ENCODE peak calls at places on chromosomes 7 and 10, in eight cellular contexts. S, A, L, U, H, C, P and B are unnamed samples.
A peak's percentile ranks its signal among the peaks of the same experiment; 100 is the strongest.

GRCh38 chr7:132757778-132758177 is 181.5 kb upstream of the PLXNA4 start:
- DNase-seq in S (no peak), A (no peak), L (no peak), U (no peak), H (no peak), C (no peak), P (no peak), B (no peak)

GRCh38 chr7:142997590-142997989 is 29.3 kb downstream of the OR9A2 start:
- DNase-seq in S (no peak), A (no peak), L (no peak), U (no peak), H (no peak), C (no peak), P (no peak), B (no peak)

GRCh38 chr10:43913676-43914235 is 265.1 kb upstream of the ZNF32 start:
- DNase-seq in S (no peak), A (no peak), L (no peak), U (no peak), H (no peak), C (no peak), P (no peak), B (no peak)

GRCh38 chr7:136053689-136054485 is 76.7 kb upstream of the MTPN start:
- DNase-seq in S (no peak), A (no peak), L (no peak), U (no peak), H (no peak), C (no peak), P (no peak), B (no peak)

GRCh38 chr7:155255071-155255470 is 42.6 kb upstream of the INSIG1 start:
- DNase-seq in S (no peak), A (no peak), L (no peak), U (no peak), H (no peak), C (no peak), P (no peak), B (no peak)

GRCh38 chr7:106345421-106346166 is 60.8 kb upstream of the NAMPT start:
- DNase-seq in S (peak; percentile 61), A (no peak), L (no peak), U (no peak), H (no peak), C (no peak), P (no peak), B (no peak)

GRCh38 chr10:117016271-117016670 is 11.3 kb upstream of the SHTN1 start:
- DNase-seq in S (no peak), A (no peak), L (no peak), U (no peak), H (no peak), C (no peak), P (no peak), B (no peak)

GRCh38 chr10:69176823-69177222 is 3.2 kb upstream of the SUPV3L1 start:
- DNase-seq in S (no peak), A (no peak), L (no peak), U (no peak), H (no peak), C (no peak), P (no peak), B (no peak)

GRCh38 chr10:97792058-97792721 is 20.4 kb upstream of the SFRP5 start:
- DNase-seq in S (peak; percentile 46), A (peak; percentile 75), L (peak; percentile 61), U (no peak), H (peak; percentile 76), C (peak; percentile 40), P (peak; percentile 73), B (peak; percentile 36)

GRCh38 chr10:11237571-11237970 is 219.9 kb downstream of the CELF2 start:
- DNase-seq in S (no peak), A (no peak), L (no peak), U (no peak), H (no peak), C (no peak), P (no peak), B (no peak)

GRCh38 chr7:158018061-158018796 is 569.4 kb downstream of the PTPRN2 start:
- DNase-seq in S (no peak), A (peak; percentile 23), L (no peak), U (no peak), H (no peak), C (no peak), P (no peak), B (no peak)

GRCh38 chr10:79397575-79398303 is 47.7 kb downstream of the ZCCHC24 start:
- DNase-seq in S (peak; percentile 35), A (no peak), L (no peak), U (no peak), H (no peak), C (no peak), P (no peak), B (peak; percentile 64)

GRCh38 chr10:51685768-51686167 is 13.6 kb downstream of the CSTF2T start:
- DNase-seq in S (no peak), A (no peak), L (no peak), U (no peak), H (no peak), C (no peak), P (no peak), B (no peak)

GRCh38 chr7:103425177-103425576 is 20.8 kb downstream of the SLC26A5 start:
- DNase-seq in S (no peak), A (no peak), L (no peak), U (no peak), H (no peak), C (no peak), P (no peak), B (no peak)

GRCh38 chr7:100575206-100575631 is 1.5 kb upstream of the SAP25 start:
- DNase-seq in S (no peak), A (no peak), L (no peak), U (no peak), H (no peak), C (no peak), P (peak; percentile 49), B (no peak)

GRCh38 chr7:12080006-12080405 is 131.1 kb upstream of the TMEM106B start:
- DNase-seq in S (no peak), A (no peak), L (no peak), U (no peak), H (no peak), C (no peak), P (no peak), B (no peak)

GRCh38 chr10:33337335-33337854 is 2.9 kb upstream of the NRP1 start:
- DNase-seq in S (peak; percentile 68), A (no peak), L (no peak), U (no peak), H (no peak), C (no peak), P (no peak), B (peak; percentile 49)

GRCh38 chr10:131686781-131687419 is 213.9 kb upstream of the PPP2R2D start:
- DNase-seq in S (no peak), A (no peak), L (no peak), U (no peak), H (no peak), C (no peak), P (no peak), B (no peak)

GRCh38 chr10:29642996-29643395 is 8.2 kb upstream of the SVIL start:
- DNase-seq in S (peak; percentile 87), A (no peak), L (no peak), U (no peak), H (peak; percentile 83), C (no peak), P (no peak), B (peak; percentile 65)

DNA sequence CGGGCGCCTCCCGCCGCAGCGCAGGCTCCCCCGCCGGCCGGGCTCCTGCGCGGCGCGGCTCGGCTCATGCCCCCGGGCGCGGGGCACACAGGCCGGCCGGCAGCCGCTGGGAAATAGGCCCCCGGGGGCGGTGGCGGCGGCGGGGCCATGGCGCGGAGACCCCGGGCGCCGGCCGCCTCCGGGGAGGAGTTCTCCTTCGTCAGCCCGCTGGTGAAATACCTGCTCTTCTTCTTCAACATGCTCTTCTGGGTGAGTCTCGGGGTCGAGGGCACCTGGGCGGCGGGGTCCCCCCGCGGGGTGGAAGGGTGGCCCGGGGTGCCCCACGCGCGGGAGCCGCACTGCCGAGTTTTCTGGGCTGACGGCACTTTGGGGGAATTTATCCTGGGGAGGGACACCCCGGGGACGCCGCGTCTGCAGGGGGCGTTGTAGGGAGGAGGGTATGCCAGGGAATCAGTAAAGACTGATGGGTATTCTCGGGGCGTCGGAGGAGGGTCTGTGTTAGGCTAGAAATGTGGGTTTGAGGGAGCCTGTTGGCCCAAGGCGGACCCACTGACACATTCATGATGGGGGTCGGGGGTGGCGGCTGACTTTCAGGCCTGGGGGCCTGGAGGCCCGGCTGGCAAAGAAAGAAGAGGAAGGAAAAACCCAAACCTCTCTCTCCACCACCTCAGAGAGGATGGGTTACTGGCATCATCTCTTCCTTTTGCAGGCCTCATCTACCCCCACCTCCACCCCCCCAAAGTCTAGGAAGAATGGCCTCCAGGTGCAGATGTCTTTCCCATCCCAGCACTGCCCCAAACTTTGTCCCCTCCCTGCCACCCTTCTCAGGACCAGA is 544 bp downstream of the TSPAN33 start:
- DNase-seq in S (no peak), A (no peak), L (no peak), U (no peak), H (no peak), C (no peak), P (no peak), B (no peak)
- TF ChIP-seq CTCF in S (no peak), A (no peak), L (no peak), U (peak; percentile 52), H (no peak), C (no peak), P (peak; percentile 14), B (no peak)

GRCh38 chr7:123425246-123425645 is 109.1 kb downstream of the IQUB start:
- DNase-seq in S (no peak), A (no peak), L (no peak), U (no peak), H (no peak), C (no peak), P (no peak), B (no peak)

GRCh38 chr7:123433665-123434064 is 100.7 kb downstream of the IQUB start:
- DNase-seq in S (no peak), A (no peak), L (no peak), U (no peak), H (no peak), C (no peak), P (no peak), B (no peak)

GRCh38 chr7:123435080-123435700 is 99.2 kb downstream of the IQUB start:
- DNase-seq in S (no peak), A (no peak), L (no peak), U (no peak), H (no peak), C (no peak), P (no peak), B (no peak)

GRCh38 chr7:123432601-123433000 is 101.8 kb downstream of the IQUB start:
- DNase-seq in S (no peak), A (no peak), L (no peak), U (no peak), H (no peak), C (no peak), P (no peak), B (no peak)

GRCh38 chr7:123431075-123431614 is 103.2 kb downstream of the IQUB start:
- DNase-seq in S (no peak), A (no peak), L (no peak), U (no peak), H (no peak), C (no peak), P (no peak), B (no peak)
- TF ChIP-seq POLR2A in S (no peak), A (no peak), L (no peak), U (no peak), H (no peak), C (no peak), P (no peak), B (no peak)

GRCh38 chr7:149489391-149490024 is 8.1 kb downstream of the ZNF746 start:
- DNase-seq in S (no peak), A (no peak), L (no peak), U (no peak), H (no peak), C (no peak), P (peak; percentile 54), B (no peak)
- TF ChIP-seq CTCF in S (no peak), A (no peak), L (no peak), U (no peak), H (no peak), C (no peak), P (peak; percentile 58), B (no peak)

GRCh38 chr10:50325449-50326188 is 74.3 kb upstream of the ASAH2 start:
- DNase-seq in S (peak; percentile 98), A (peak; percentile 52), L (peak; percentile 22), U (no peak), H (peak; percentile 86), C (peak; percentile 16), P (no peak), B (peak; percentile 36)
- TF ChIP-seq POLR2A in S (no peak), A (no peak), L (no peak), U (no peak), H (no peak), C (no peak), P (no peak), B (no peak)